ENCODE peak calls at places on chromosomes 1 and 21, in four cellular contexts. L is hepatic stellate cell, D is skeletal muscle cell, R is aorta. P is an unnamed sample.

GRCh38 chr1:180515857-180516388 is 13.5 kb upstream of the ACBD6 start:
- DNase-seq in L (peak), D (no peak), R (no peak), P (peak)

GRCh38 chr1:208254862-208255261 is 10.7 kb upstream of the PLXNA2 start:
- DNase-seq in L (peak), D (peak), R (no peak), P (no peak)

GRCh38 chr1:165666152-165666551 is 32.2 kb downstream of the ALDH9A1 start:
- DNase-seq in L (no peak), D (peak), R (no peak), P (no peak)

GRCh38 chr21:45973475-45974072 is 8.0 kb upstream of the COL6A1 start:
- DNase-seq in L (peak), D (peak), R (peak), P (peak)

GRCh38 chr21:26147535-26147934 is 23.0 kb downstream of the APP start:
- DNase-seq in L (no peak), D (no peak), R (no peak), P (no peak)

GRCh38 chr1:38962113-38962512 is 20.5 kb upstream of the RHBDL2 start:
- DNase-seq in L (no peak), D (peak), R (no peak), P (peak)

GRCh38 chr21:26127918-26128317 is 42.7 kb downstream of the APP start:
- DNase-seq in L (peak), D (no peak), R (no peak), P (no peak)

GRCh38 chr1:231515748-231516147 is 12.7 kb upstream of the TSNAX start:
- DNase-seq in L (no peak), D (no peak), R (no peak), P (no peak)

GRCh38 chr1:118253310-118253903 is 68.4 kb upstream of the SPAG17 start:
- DNase-seq in L (no peak), D (no peak), R (no peak), P (no peak)

GRCh38 chr1:145997156-145998023 is 1.0 kb upstream of the TXNIP start:
- DNase-seq in L (no peak), D (peak), R (no peak), P (no peak)

GRCh38 chr21:33089439-33089838 is 19.5 kb downstream of the OLIG1 start:
- DNase-seq in L (no peak), D (no peak), R (no peak), P (no peak)

GRCh38 chr21:43306911-43307676 is 119.8 kb downstream of the SIK1 start:
- DNase-seq in L (no peak), D (no peak), R (peak), P (peak)

GRCh38 chr1:228336308-228337030 is 70.2 kb downstream of the TRIM11 start:
- DNase-seq in L (no peak), D (no peak), R (peak), P (peak)

GRCh38 chr1:29912413-29912812 is 676.1 kb downstream of the PTPRU start:
- DNase-seq in L (no peak), D (no peak), R (no peak), P (no peak)

GRCh38 chr1:234699795-234700665 is 90.1 kb upstream of the IRF2BP2 start:
- DNase-seq in L (peak), D (peak), R (no peak), P (peak)